ENCODE peak calls at places on chromosomes 4 and X, in ten cellular contexts. K is fibroblast of the aortic adventitia; Z is heart left ventricle; Q is breast epithelium; H is lower leg skin; X is stimulated activated CD4-positive, alpha-beta T cell treated with anti-CD3 and anti-CD28 coated beads, Interleukin-12 subunit alpha, Interleukin-12 subunit beta, amount 100 ng/mL, for 4 hours; D is HTR-8/SVneo; L is HFF-Myc; I is cortex of kidney; V is GM20000. R is an unnamed sample.
A peak's percentile ranks its signal among the peaks of the same experiment; 100 is the strongest.

GRCh38 chr4:102022343-102022742 is 231.8 kb downstream of the BANK1 start:
- DNase-seq in K (no peak), I (no peak), V (no peak), Q (no peak), D (no peak), H (no peak), L (no peak), Z (no peak), X (no peak), R (no peak)

GRCh38 chr4:60216752-60217151 is 983.4 kb upstream of the ADGRL3 start:
- DNase-seq in Q (no peak), X (no peak), K (peak; percentile 34), I (no peak), L (no peak), D (peak; percentile 0), V (no peak), Z (no peak), H (no peak), R (no peak)

GRCh38 chrX:39133971-39134370 is 332.7 kb downstream of the MID1IP1 start:
- DNase-seq in K (no peak), Z (no peak), V (no peak), H (no peak), X (peak; percentile 13), L (no peak), I (no peak), D (no peak), Q (no peak), R (no peak)

GRCh38 chr4:90357117-90357710 is 230.0 kb downstream of the CCSER1 start:
- DNase-seq in I (no peak), X (no peak), K (peak; percentile 84), L (peak; percentile 6), Q (no peak), V (peak; percentile 9), Z (no peak), H (no peak), D (peak; percentile 9), R (no peak)

GRCh38 chrX:73127700-73128241 is 48.5 kb upstream of the PABPC1L2A start:
- DNase-seq in Q (no peak), L (no peak), K (no peak), I (no peak), X (no peak), Z (peak; percentile 5), V (no peak), D (no peak), H (no peak), R (no peak)

GRCh38 chr4:34932591-34932990 is 1311.7 kb downstream of the ARAP2 start:
- DNase-seq in X (no peak), H (no peak), D (no peak), V (no peak), K (no peak), I (no peak), Z (no peak), L (no peak), Q (no peak), R (no peak)

GRCh38 chr4:181372014-181372413 is 871.2 kb upstream of the TENM3 start:
- DNase-seq in L (no peak), V (no peak), X (no peak), H (no peak), K (no peak), Z (no peak), I (no peak), D (no peak), Q (no peak), R (no peak)

GRCh38 chrX:9231491-9231890 is 197.6 kb upstream of the FAM9B start:
- DNase-seq in K (no peak), Z (no peak), D (no peak), H (no peak), X (no peak), V (no peak), I (no peak), L (no peak), Q (no peak), R (no peak)

GRCh38 chr4:168699224-168699878 is 202.5 kb downstream of the PALLD start:
- DNase-seq in H (no peak), D (no peak), Q (no peak), L (no peak), I (no peak), Z (no peak), V (no peak), X (no peak), K (no peak), R (no peak)

GRCh38 chr4:156954598-156954997 is 17.0 kb downstream of the PDGFC start:
- DNase-seq in I (no peak), Z (no peak), X (no peak), K (no peak), V (no peak), H (no peak), L (no peak), D (no peak), Q (no peak), R (no peak)

GRCh38 chrX:136456133-136456532 is 31.6 kb upstream of the BRS3 start:
- DNase-seq in L (no peak), H (no peak), X (no peak), Z (no peak), V (no peak), K (no peak), I (no peak), D (no peak), Q (no peak), R (no peak)

GRCh38 chr4:18756661-18757060 is 735.1 kb upstream of the LCORL start:
- DNase-seq in V (no peak), D (no peak), K (no peak), H (no peak), X (no peak), L (no peak), Q (no peak), Z (no peak), I (no peak), R (no peak)

GRCh38 chrX:103864886-103865534 is 33.0 kb upstream of the RAB9B start:
- DNase-seq in H (no peak), K (peak; percentile 68), L (no peak), D (no peak), Z (no peak), X (no peak), I (no peak), V (no peak), Q (no peak), R (no peak)

GRCh38 chrX:132193872-132194574 is 25.2 kb downstream of the RAP2C start:
- DNase-seq in V (no peak), X (no peak), Z (no peak), H (no peak), D (no peak), L (no peak), Q (no peak), I (no peak), K (no peak), R (no peak)

GRCh38 chr4:952881-953573 is 20.3 kb downstream of the DGKQ start:
- DNase-seq in V (no peak), L (no peak), D (no peak), Q (peak; percentile 48), H (no peak), X (no peak), Z (peak; percentile 5), K (no peak), I (no peak), R (no peak)

GRCh38 chr4:7812191-7812860 is 127.3 kb downstream of the AFAP1 start:
- DNase-seq in H (no peak), I (no peak), V (no peak), K (no peak), Q (no peak), L (no peak), D (no peak), X (no peak), Z (no peak), R (no peak)

GRCh38 chrX:16903274-16904019 is 33.3 kb upstream of the RBBP7 start:
- DNase-seq in Z (no peak), Q (no peak), L (no peak), D (no peak), X (no peak), H (no peak), I (no peak), K (no peak), V (no peak), R (no peak)

GRCh38 chr4:84258905-84259830 is 239.9 kb downstream of the NKX6-1 start:
- DNase-seq in K (peak; percentile 43), H (no peak), L (no peak), I (no peak), X (no peak), V (no peak), Q (no peak), Z (no peak), D (no peak), R (no peak)

GRCh38 chrX:114800719-114801118 is 216.7 kb downstream of the IL13RA2 start:
- DNase-seq in L (peak; percentile 22), K (peak; percentile 85), I (no peak), D (no peak), V (no peak), H (peak; percentile 22), Q (no peak), Z (no peak), X (no peak), R (no peak)

GRCh38 chr4:88107406-88108107 is 50.9 kb downstream of the ABCG2 start:
- DNase-seq in I (no peak), Z (no peak), X (no peak), K (peak; percentile 47), V (no peak), Q (no peak), L (no peak), D (no peak), H (no peak), R (no peak)

GRCh38 chr4:2893772-2894171 is 50.1 kb downstream of the ADD1 start:
- DNase-seq in Q (no peak), X (no peak), V (no peak), Z (peak; percentile 45), D (no peak), K (peak; percentile 77), I (no peak), H (no peak), L (no peak), R (no peak)

GRCh38 chrX:99091459-99091858 is 1318.6 kb downstream of the PCDH19 start:
- DNase-seq in L (no peak), Q (no peak), X (no peak), I (no peak), Z (no peak), K (no peak), H (no peak), D (no peak), V (no peak), R (no peak)

GRCh38 chr4:26032142-26032541 is 118.1 kb downstream of the SMIM20 start:
- DNase-seq in D (no peak), X (no peak), K (peak; percentile 72), H (no peak), Z (no peak), I (no peak), L (no peak), V (no peak), Q (no peak), R (peak; percentile 61)

GRCh38 chr4:20684852-20685763 is 15.2 kb upstream of the PACRGL start:
- DNase-seq in I (no peak), V (peak; percentile 22), X (no peak), K (peak; percentile 58), Z (no peak), Q (no peak), D (peak; percentile 20), L (no peak), H (no peak), R (no peak)

GRCh38 chr4:102503301-102503746 is 2.2 kb downstream of the NFKB1 start:
- DNase-seq in V (peak; percentile 29), K (no peak), L (no peak), Q (no peak), Z (no peak), X (no peak), D (no peak), H (no peak), I (no peak), R (no peak)

GRCh38 chrX:24395775-24396174 is 35.3 kb downstream of the SUPT20HL1 start:
- DNase-seq in L (peak; percentile 27), V (peak; percentile 50), D (peak; percentile 75), Z (peak; percentile 38), I (no peak), X (no peak), Q (no peak), K (peak; percentile 87), H (peak; percentile 47), R (no peak)

GRCh38 chr4:138398297-138398696 is 156.1 kb upstream of the SLC7A11 start:
- DNase-seq in L (no peak), I (no peak), X (no peak), D (no peak), V (no peak), H (no peak), K (peak; percentile 8), Z (no peak), Q (no peak), R (no peak)

GRCh38 chr4:54898941-54899340 is 226.5 kb downstream of the KDR start:
- DNase-seq in V (no peak), H (no peak), Z (no peak), I (no peak), X (no peak), D (no peak), Q (no peak), L (no peak), K (no peak), R (no peak)

R was measured in ascending aorta.